ENCODE peak calls at places on chromosomes 2 and 18, in six cellular contexts. D is uterus, G is psoas muscle, I is cardiac muscle cell, C is GM23338, Z is spleen. O is an unnamed sample. For H3K4me1, the result is how much of the 10 kb centered on the place peaks cover.

GRCh38 chr2:145771526-145771925 is 1251.6 kb upstream of the ZEB2 start:
- DNase-seq in D (no peak), Z (no peak), C (no peak), G (no peak), I (no peak), O (no peak)

GRCh38 chr2:54629914-54630609 is 93.4 kb upstream of the EML6 start:
- DNase-seq in G (peak), I (no peak), C (no peak), D (no peak), Z (no peak), O (no peak)

GRCh38 chr2:69717902-69718301 is 24.0 kb upstream of the ANXA4 start:
- DNase-seq in G (no peak), I (no peak), D (no peak), C (peak), Z (no peak), O (no peak)

GRCh38 chr2:42830922-42831574 is 38.7 kb upstream of the HAAO start:
- DNase-seq in C (no peak), G (no peak), D (no peak), I (no peak), Z (no peak), O (no peak)

GRCh38 chr2:81692566-81692965 is 1388.0 kb upstream of the LRRTM1 start:
- DNase-seq in I (no peak), G (no peak), Z (no peak), D (no peak), C (no peak), O (no peak)

GRCh38 chr18:69518989-69519388 is 118.3 kb downstream of the DOK6 start:
- DNase-seq in C (no peak), D (no peak), G (no peak), I (no peak), Z (no peak), O (no peak)

GRCh38 chr2:10620481-10620880 is 69.3 kb downstream of the NOL10 start:
- DNase-seq in D (no peak), C (no peak), G (no peak), I (no peak), Z (no peak), O (no peak)

GRCh38 chr2:40034198-40034597 is 255.1 kb upstream of the THUMPD2 start:
- DNase-seq in C (no peak), G (no peak), D (no peak), Z (no peak), I (no peak), O (no peak)

GRCh38 chr18:23968638-23969037 is 45.9 kb upstream of the TTC39C start:
- DNase-seq in D (no peak), C (no peak), I (no peak), G (no peak), Z (no peak), O (no peak)

GRCh38 chr2:97748397-97748796 is 35.0 kb downstream of the ZAP70 start:
- DNase-seq in D (no peak), I (peak), C (peak), G (no peak), Z (peak), O (peak)

GRCh38 chr2:226766352-226767055 is 33.1 kb downstream of the IRS1 start:
- DNase-seq in G (no peak), C (no peak), D (no peak), I (no peak), Z (no peak), O (no peak)

GRCh38 chr2:28367667-28368416 is 24.8 kb upstream of the FOSL2 start:
- DNase-seq in C (no peak), G (no peak), Z (peak), D (no peak), I (no peak), O (no peak)

GRCh38 chr2:222320441-222321395 is 21.9 kb upstream of the PAX3 start:
- DNase-seq in C (peak), Z (peak), G (no peak), D (peak), I (peak), O (no peak)

GRCh38 chr18:8610442-8610801 is 1.2 kb downstream of the RAB12 start:
- DNase-seq in C (no peak), D (no peak), G (no peak), Z (no peak), I (no peak), O (no peak)

GRCh38 chr2:86350751-86351150 is 13.3 kb upstream of the REEP1 start:
- DNase-seq in I (no peak), D (no peak), Z (no peak), C (no peak), G (no peak), O (no peak)

GRCh38 chr18:9993846-9994660 is 80.2 kb downstream of the VAPA start:
- DNase-seq in Z (no peak), C (no peak), I (no peak), G (no peak), D (no peak), O (no peak)

GRCh38 chr2:149393647-149394046 is 63.3 kb downstream of the LYPD6 start:
- DNase-seq in Z (no peak), I (no peak), D (no peak), G (no peak), C (no peak), O (no peak)

GRCh38 chr2:149383340-149383739 is 53.0 kb downstream of the LYPD6 start:
- DNase-seq in I (no peak), Z (no peak), C (no peak), D (no peak), G (no peak), O (no peak)

GRCh38 chr2:149387411-149387810 is 57.0 kb downstream of the LYPD6 start:
- DNase-seq in Z (no peak), G (no peak), C (no peak), I (no peak), D (no peak), O (no peak)

GRCh38 chr2:149389506-149390167 is 59.2 kb downstream of the LYPD6 start:
- DNase-seq in D (no peak), Z (no peak), G (no peak), C (peak), I (no peak), O (no peak)

DNA sequence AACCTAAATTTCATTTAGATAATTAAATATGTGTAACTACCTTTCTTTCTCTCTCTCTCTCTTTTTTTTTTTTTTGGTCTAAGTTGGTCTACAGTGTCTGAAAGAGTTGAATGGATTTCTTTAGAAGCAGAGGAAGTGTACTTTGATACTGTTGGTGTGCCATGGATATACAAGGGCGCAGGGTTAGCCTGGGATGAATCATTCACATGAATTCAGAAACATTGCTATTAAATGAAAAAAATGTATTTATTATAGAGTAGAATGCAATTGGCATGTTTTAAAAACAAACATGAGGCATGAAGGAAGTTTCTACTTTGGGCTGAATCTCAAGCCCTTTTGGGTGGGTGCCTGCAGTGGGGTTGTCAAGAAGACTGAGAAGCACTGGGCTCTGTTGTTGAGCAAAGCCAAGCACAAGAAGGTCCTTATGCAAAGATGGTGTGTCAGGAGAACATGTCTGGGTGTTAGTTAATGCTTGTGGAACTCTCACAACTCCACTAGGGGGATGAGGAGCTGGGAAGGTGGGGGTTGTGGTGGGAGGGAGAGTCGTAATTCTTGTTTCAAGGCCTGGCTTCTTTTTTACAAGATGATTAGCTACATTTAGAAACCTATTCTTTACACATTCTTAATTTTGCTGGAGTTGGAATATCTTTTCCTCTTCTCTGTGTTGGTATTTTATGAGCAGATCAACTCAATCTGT is 57.9 kb downstream of the LYPD6 start:
- DNase-seq in D (no peak), Z (no peak), C (peak), I (no peak), G (no peak), O (no peak)
- TF ChIP-seq CTCF in D (no peak), Z (no peak), C (peak), I (no peak), G (no peak), O (no peak)

DNA sequence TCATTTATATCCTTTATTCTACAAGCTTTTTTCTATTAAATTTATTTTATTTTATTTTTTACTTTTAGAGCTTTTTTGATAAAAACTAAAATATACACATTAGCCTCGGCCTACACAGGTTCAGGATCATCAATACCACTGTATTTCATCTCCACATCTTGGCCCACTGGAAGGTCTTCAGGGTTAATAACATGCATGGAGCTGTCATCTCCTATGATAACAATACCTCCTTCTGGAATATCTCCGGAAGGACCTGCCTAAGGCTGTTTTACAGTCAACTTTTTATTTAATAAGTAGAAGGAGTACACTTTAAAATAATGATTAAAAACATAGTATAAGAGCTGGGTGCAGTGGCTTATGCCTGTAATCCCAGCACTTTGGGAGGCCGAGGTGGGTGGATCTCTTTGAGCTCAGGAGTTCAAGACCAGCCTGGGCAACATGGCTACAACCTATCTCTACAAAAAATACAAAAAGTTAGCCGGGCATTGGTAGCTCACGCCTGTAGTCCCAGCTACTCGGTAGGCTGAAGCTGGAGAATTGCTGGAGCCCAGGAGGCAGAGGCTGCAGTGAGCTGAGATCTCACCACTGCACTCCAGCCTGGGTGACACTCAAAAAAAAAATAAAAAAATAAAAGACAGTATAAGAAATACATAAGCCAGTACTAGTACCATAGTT is 15.7 kb upstream of the DGUOK start:
- DNase-seq in D (no peak), Z (no peak), C (no peak), I (no peak), G (no peak), O (no peak)
- H3K4me1 ChIP-seq in D (under half), Z (under half), C (under half), I (under half), G (under half), O (under half)

DNA sequence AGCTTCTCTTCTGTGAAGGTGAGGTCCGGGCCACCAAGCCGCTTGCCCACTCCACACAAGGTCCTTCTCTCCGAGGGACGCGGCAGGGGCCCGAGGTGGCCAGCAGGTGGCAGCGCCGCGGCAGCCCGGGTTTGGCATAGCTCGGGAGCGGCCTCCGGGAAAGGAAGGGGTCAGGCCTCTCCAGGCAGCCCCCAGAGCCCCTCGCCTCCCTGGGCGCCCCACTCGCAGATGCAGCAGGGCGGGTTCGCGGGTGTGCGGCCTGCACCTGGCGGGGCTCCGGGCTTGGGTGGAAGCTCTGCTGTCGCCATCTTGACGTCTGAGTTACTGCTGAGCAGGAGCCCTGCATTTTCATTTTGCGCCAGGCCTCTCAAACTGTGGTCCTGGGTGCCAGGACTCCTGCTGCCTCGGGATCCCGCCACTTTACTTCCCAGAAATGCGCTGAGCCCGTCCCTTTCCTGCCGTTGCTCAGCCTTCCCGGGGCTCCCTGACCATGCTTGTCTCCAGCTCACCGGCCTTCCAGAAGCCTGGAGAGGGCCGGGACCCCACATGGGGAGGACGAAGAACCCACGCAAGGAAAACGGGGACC is 18.6 kb upstream of the NCL start:
- DNase-seq in I (peak), C (peak), D (peak), Z (peak), G (peak), O (peak)
- H3K4me3 ChIP-seq in I (no peak), C (no peak), D (peak), Z (peak), G (peak), O (peak)

GRCh38 chr2:182301093-182301492 is 125.7 kb downstream of the PDE1A start:
- DNase-seq in D (no peak), Z (no peak), C (no peak), I (no peak), G (no peak), O (no peak)
- TF ChIP-seq CTCF in D (no peak), Z (no peak), C (no peak), I (no peak), G (no peak), O (no peak)

GRCh38 chr2:239292956-239293355 is 107.9 kb downstream of the HDAC4 start:
- DNase-seq in C (no peak), Z (peak), G (no peak), I (no peak), D (peak), O (no peak)

GRCh38 chr2:239295377-239296019 is 105.3 kb downstream of the HDAC4 start:
- DNase-seq in I (no peak), G (no peak), D (no peak), C (peak), Z (no peak), O (no peak)

GRCh38 chr2:239296020-239296932 is 104.5 kb downstream of the HDAC4 start:
- DNase-seq in Z (peak), I (no peak), D (peak), C (no peak), G (no peak), O (no peak)

GRCh38 chr2:239293450-239294430 is 107.1 kb downstream of the HDAC4 start:
- DNase-seq in I (no peak), D (peak), C (no peak), Z (peak), G (no peak), O (peak)

GRCh38 chr2:239294571-239295054 is 106.2 kb downstream of the HDAC4 start:
- DNase-seq in C (no peak), D (peak), Z (peak), G (no peak), I (no peak), O (no peak)
- H3K4me1 ChIP-seq in C (half or more), D (under half), Z (half or more), G (half or more), I (under half), O (half or more)

DNA sequence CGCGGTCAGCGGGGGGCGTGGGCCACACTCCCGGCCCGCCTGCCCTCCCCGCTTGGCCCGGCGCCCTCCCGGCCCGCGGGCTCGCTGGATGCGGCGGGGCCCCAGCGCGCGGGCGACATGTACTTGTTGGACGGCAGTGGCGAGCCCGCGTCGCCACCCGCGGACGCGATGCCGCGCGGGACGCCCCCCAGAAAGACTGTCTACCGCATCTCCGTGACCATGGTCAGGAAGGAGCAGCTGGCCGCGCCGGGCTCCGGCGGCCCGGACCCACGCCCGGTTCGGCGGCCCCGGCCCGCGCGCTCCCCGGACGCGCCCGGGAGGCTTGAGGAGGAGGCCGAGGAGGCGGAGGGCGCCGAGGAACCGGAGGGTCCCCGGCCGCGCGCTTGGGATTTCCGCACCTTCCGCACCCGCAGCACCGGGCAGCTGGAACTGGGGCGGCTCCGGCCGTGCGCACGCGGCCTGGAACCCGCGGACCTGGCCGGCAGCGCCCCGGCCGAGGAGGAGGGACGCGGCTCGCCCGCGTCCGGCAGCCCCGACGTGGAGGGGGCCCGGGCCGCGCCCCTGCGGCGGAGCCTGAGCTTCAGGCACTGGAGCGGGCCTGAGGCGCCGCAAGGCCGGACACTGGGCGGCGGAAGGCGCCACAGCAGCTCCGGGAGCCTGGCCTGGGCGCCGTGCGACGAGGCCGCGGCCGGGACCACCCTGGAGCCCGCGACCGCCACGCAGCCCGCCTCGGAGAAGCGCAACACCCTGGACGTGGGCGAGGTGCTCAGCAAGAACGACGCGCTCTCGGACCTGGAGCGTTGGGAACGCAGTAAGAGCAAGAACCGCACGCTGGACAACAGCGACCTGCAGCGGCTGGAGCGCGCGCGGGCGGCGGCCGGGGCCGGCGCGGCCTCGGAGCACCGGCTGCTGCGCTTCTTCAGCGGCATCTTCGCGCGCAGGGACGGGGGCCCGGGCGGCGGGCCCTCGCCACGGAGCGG is 176.4 kb downstream of the AGAP1 start:
- DNase-seq in I (peak), D (peak), G (peak), Z (no peak), C (peak), O (no peak)
- H3K4me3 ChIP-seq in I (peak), D (peak), G (peak), Z (no peak), C (peak), O (no peak)

GRCh38 chr2:25256486-25256875 is 85.2 kb downstream of the DNMT3A start:
- DNase-seq in D (no peak), Z (no peak), C (no peak), I (no peak), G (no peak), O (no peak)

GRCh38 chr2:25259744-25260124 is 82.0 kb downstream of the DNMT3A start:
- DNase-seq in D (no peak), C (peak), I (peak), Z (no peak), G (no peak), O (no peak)

GRCh38 chr2:25257032-25257455 is 84.7 kb downstream of the DNMT3A start:
- DNase-seq in C (peak), G (no peak), Z (no peak), D (no peak), I (peak), O (no peak)

GRCh38 chr2:25258814-25259743 is 82.6 kb downstream of the DNMT3A start:
- DNase-seq in C (no peak), D (no peak), I (no peak), G (no peak), Z (no peak), O (no peak)

DNA sequence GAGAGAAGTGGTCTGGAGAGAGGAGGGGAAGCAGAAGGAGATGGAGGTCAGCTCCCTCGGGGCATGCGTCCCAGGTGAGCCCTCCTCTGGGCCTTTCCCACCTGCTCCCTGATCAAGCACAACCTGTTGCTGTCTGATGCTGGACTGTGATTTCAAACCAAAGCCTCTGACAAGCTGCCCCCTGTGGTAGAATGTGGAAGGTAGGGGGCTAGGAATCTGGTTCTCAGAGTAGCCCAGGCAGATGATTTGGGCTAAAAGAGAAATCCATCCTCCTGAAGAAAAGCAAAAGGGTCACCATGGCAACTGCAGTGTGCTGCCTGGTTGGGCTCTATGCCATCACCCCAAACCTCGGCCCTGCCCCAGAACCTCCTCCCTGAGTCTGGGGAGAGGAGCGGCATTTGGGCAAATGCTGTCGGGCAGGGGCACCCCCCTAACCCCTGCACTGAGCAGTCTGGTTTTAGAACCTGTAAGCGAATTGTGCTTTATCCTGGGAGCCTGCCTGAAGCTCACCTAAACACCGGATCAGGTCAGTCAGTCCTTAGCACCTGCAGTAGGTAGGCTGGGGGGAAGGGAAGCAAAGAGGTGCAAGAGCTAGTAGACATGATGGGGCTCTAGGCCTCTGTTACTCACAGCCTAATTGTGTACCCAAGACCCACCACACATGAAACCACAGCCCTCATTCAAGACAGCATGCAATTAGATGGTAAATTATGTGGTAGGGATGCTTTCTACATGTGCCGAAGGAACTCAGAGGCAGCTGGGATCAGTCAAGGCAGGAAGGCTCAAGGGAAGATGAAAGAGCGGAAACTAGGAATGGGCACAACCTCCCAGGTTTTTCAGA is 83.6 kb downstream of the DNMT3A start:
- DNase-seq in G (no peak), C (peak), Z (no peak), D (no peak), I (no peak), O (no peak)
- TF ChIP-seq CTCF in G (no peak), C (peak), Z (no peak), D (no peak), I (no peak), O (no peak)

O was measured in CD8-positive, alpha-beta T cell.